ENCODE peak calls at places on chromosomes 5 and 9, in five cellular contexts. E, M, W, Y and T are unnamed samples.

GRCh38 chr5:73213566-73213998 is 40.6 kb downstream of the TMEM174 start:
- DNase-seq in W (peak), E (no peak), M (no peak), Y (no peak), T (no peak)

GRCh38 chr5:135441919-135442318 is 5.2 kb downstream of the DCANP1 start:
- DNase-seq in Y (no peak), E (no peak), M (no peak), W (no peak), T (no peak)

GRCh38 chr9:34559616-34560546 is 29.6 kb downstream of the CNTFR start:
- DNase-seq in Y (no peak), M (peak), W (peak), E (no peak), T (no peak)

GRCh38 chr9:93071464-93071863 is 13.0 kb downstream of the SUSD3 start:
- DNase-seq in Y (no peak), E (no peak), W (peak), M (no peak), T (peak)

GRCh38 chr5:73120222-73121108 is at the start of gene TMEM171:
- DNase-seq in W (peak), Y (no peak), M (peak), E (no peak), T (no peak)

GRCh38 chr5:163585206-163585605 is 79.8 kb downstream of the MAT2B start:
- DNase-seq in E (no peak), Y (no peak), W (peak), M (no peak), T (no peak)

GRCh38 chr5:59517926-59518585 is 375.5 kb downstream of the PDE4D start:
- DNase-seq in W (peak), M (no peak), Y (no peak), E (no peak), T (no peak)

GRCh38 chr5:93570294-93571110 is 10.5 kb downstream of the NR2F1-AS1 start:
- DNase-seq in M (no peak), W (no peak), E (no peak), Y (no peak), T (no peak)

GRCh38 chr5:10913846-10914245 is 152.8 kb upstream of the DAP start:
- DNase-seq in W (peak), E (no peak), M (no peak), Y (no peak), T (no peak)

GRCh38 chr5:124162782-124163532 is 583.5 kb downstream of the ZNF608 start:
- DNase-seq in M (peak), W (no peak), Y (no peak), E (no peak), T (peak)

GRCh38 chr9:124218438-124219289 is 39.1 kb upstream of the NEK6 start:
- DNase-seq in W (peak), M (peak), Y (no peak), E (no peak), T (no peak)

GRCh38 chr5:16618138-16618897 is 1.5 kb upstream of the RETREG1 start:
- DNase-seq in W (no peak), Y (no peak), E (no peak), M (no peak), T (peak)

GRCh38 chr9:138121438-138122050 is 244.0 kb downstream of the CACNA1B start:
- DNase-seq in Y (no peak), M (no peak), E (no peak), W (no peak), T (no peak)

GRCh38 chr5:105812356-105812755 is 1858.4 kb downstream of the EFNA5 start:
- DNase-seq in E (no peak), M (no peak), Y (no peak), W (no peak), T (no peak)

GRCh38 chr9:137959641-137960411 is 82.2 kb downstream of the CACNA1B start:
- DNase-seq in E (no peak), M (no peak), W (no peak), Y (no peak), T (no peak)

GRCh38 chr5:116507051-116507537 is 67.5 kb downstream of the SEMA6A start:
- DNase-seq in E (no peak), W (peak), M (no peak), Y (no peak), T (no peak)